ENCODE peak calls at places on chromosomes 2 and 18, in nine cellular contexts. One of them, this sample, is unnamed.

GRCh38 chr2:174829550-174829949 is 65.3 kb upstream of the CHRNA1 start:
- DNase-seq in A549: no peak
- DNase-seq in HL-60: no peak
- DNase-seq in adrenal gland: peak
- DNase-seq in heart left ventricle: no peak
- DNase-seq in left ventricle myocardium inferior: no peak
- DNase-seq in fibroblast of pulmonary artery: peak
- DNase-seq in neuronal stem cell: no peak
- DNase-seq in skeletal muscle cell: no peak
- DNase-seq in this sample: no peak

GRCh38 chr2:44137872-44138551 is 30.7 kb upstream of the PPM1B start:
- DNase-seq in A549: no peak
- DNase-seq in HL-60: no peak
- DNase-seq in adrenal gland: no peak
- DNase-seq in heart left ventricle: no peak
- DNase-seq in left ventricle myocardium inferior: no peak
- DNase-seq in fibroblast of pulmonary artery: peak
- DNase-seq in neuronal stem cell: no peak
- DNase-seq in skeletal muscle cell: no peak
- DNase-seq in this sample: no peak

GRCh38 chr18:12246849-12247808 is 7.0 kb upstream of the CIDEA start:
- DNase-seq in A549: peak
- DNase-seq in HL-60: no peak
- DNase-seq in adrenal gland: no peak
- DNase-seq in heart left ventricle: no peak
- DNase-seq in left ventricle myocardium inferior: no peak
- DNase-seq in fibroblast of pulmonary artery: peak
- DNase-seq in neuronal stem cell: no peak
- DNase-seq in skeletal muscle cell: no peak
- DNase-seq in this sample: no peak

GRCh38 chr2:79670198-79670597 is 157.3 kb downstream of the CTNNA2 start:
- DNase-seq in A549: peak
- DNase-seq in HL-60: no peak
- DNase-seq in adrenal gland: no peak
- DNase-seq in heart left ventricle: no peak
- DNase-seq in left ventricle myocardium inferior: no peak
- DNase-seq in fibroblast of pulmonary artery: no peak
- DNase-seq in neuronal stem cell: peak
- DNase-seq in skeletal muscle cell: no peak
- DNase-seq in this sample: no peak

GRCh38 chr2:45000341-45000901 is 8.8 kb downstream of the SIX2 start:
- DNase-seq in A549: no peak
- DNase-seq in HL-60: no peak
- DNase-seq in adrenal gland: no peak
- DNase-seq in heart left ventricle: no peak
- DNase-seq in left ventricle myocardium inferior: no peak
- DNase-seq in fibroblast of pulmonary artery: no peak
- DNase-seq in neuronal stem cell: no peak
- DNase-seq in skeletal muscle cell: no peak
- DNase-seq in this sample: no peak

GRCh38 chr2:236399409-236399808 is 135.2 kb upstream of the ASB18 start:
- DNase-seq in A549: no peak
- DNase-seq in HL-60: no peak
- DNase-seq in adrenal gland: no peak
- DNase-seq in heart left ventricle: no peak
- DNase-seq in left ventricle myocardium inferior: no peak
- DNase-seq in fibroblast of pulmonary artery: no peak
- DNase-seq in neuronal stem cell: no peak
- DNase-seq in skeletal muscle cell: no peak
- DNase-seq in this sample: no peak

GRCh38 chr2:163877316-163877715 is 141.5 kb upstream of the FIGN start:
- DNase-seq in A549: no peak
- DNase-seq in HL-60: no peak
- DNase-seq in adrenal gland: no peak
- DNase-seq in heart left ventricle: no peak
- DNase-seq in left ventricle myocardium inferior: no peak
- DNase-seq in fibroblast of pulmonary artery: peak
- DNase-seq in neuronal stem cell: no peak
- DNase-seq in skeletal muscle cell: peak
- DNase-seq in this sample: no peak

GRCh38 chr2:110904410-110905148 is 172.2 kb downstream of the ACOXL start:
- DNase-seq in A549: no peak
- DNase-seq in HL-60: no peak
- DNase-seq in adrenal gland: no peak
- DNase-seq in heart left ventricle: no peak
- DNase-seq in left ventricle myocardium inferior: no peak
- DNase-seq in fibroblast of pulmonary artery: no peak
- DNase-seq in neuronal stem cell: no peak
- DNase-seq in skeletal muscle cell: no peak
- DNase-seq in this sample: no peak

GRCh38 chr2:132439703-132440398 is 23.2 kb downstream of the GPR39 start:
- DNase-seq in A549: peak
- DNase-seq in HL-60: no peak
- DNase-seq in adrenal gland: no peak
- DNase-seq in heart left ventricle: no peak
- DNase-seq in left ventricle myocardium inferior: no peak
- DNase-seq in fibroblast of pulmonary artery: peak
- DNase-seq in neuronal stem cell: no peak
- DNase-seq in skeletal muscle cell: no peak
- DNase-seq in this sample: no peak

GRCh38 chr2:233977296-233977837 is 60.2 kb downstream of the TRPM8 start:
- DNase-seq in A549: no peak
- DNase-seq in HL-60: no peak
- DNase-seq in adrenal gland: no peak
- DNase-seq in heart left ventricle: no peak
- DNase-seq in left ventricle myocardium inferior: no peak
- DNase-seq in fibroblast of pulmonary artery: no peak
- DNase-seq in neuronal stem cell: no peak
- DNase-seq in skeletal muscle cell: no peak
- DNase-seq in this sample: no peak

GRCh38 chr2:62760555-62760954 is 55.0 kb downstream of the EHBP1 start:
- DNase-seq in A549: no peak
- DNase-seq in HL-60: no peak
- DNase-seq in adrenal gland: peak
- DNase-seq in heart left ventricle: no peak
- DNase-seq in left ventricle myocardium inferior: no peak
- DNase-seq in fibroblast of pulmonary artery: peak
- DNase-seq in neuronal stem cell: no peak
- DNase-seq in skeletal muscle cell: peak
- DNase-seq in this sample: no peak

GRCh38 chr2:240412211-240412830 is 23.1 kb upstream of the GPC1 start:
- DNase-seq in A549: no peak
- DNase-seq in HL-60: no peak
- DNase-seq in adrenal gland: peak
- DNase-seq in heart left ventricle: peak
- DNase-seq in left ventricle myocardium inferior: no peak
- DNase-seq in fibroblast of pulmonary artery: no peak
- DNase-seq in neuronal stem cell: no peak
- DNase-seq in skeletal muscle cell: no peak
- DNase-seq in this sample: peak

GRCh38 chr18:35494281-35494825 is 3.4 kb downstream of the INO80C start:
- DNase-seq in A549: no peak
- DNase-seq in HL-60: no peak
- DNase-seq in adrenal gland: no peak
- DNase-seq in heart left ventricle: no peak
- DNase-seq in left ventricle myocardium inferior: no peak
- DNase-seq in fibroblast of pulmonary artery: no peak
- DNase-seq in neuronal stem cell: no peak
- DNase-seq in skeletal muscle cell: no peak
- DNase-seq in this sample: no peak

GRCh38 chr2:207252979-207253640 is 87.4 kb upstream of the KLF7 start:
- DNase-seq in A549: no peak
- DNase-seq in HL-60: no peak
- DNase-seq in adrenal gland: no peak
- DNase-seq in heart left ventricle: no peak
- DNase-seq in left ventricle myocardium inferior: no peak
- DNase-seq in fibroblast of pulmonary artery: no peak
- DNase-seq in neuronal stem cell: no peak
- DNase-seq in skeletal muscle cell: no peak
- DNase-seq in this sample: no peak

GRCh38 chr2:8594731-8595427 is 87.0 kb upstream of the ID2 start:
- DNase-seq in A549: no peak
- DNase-seq in HL-60: no peak
- DNase-seq in adrenal gland: no peak
- DNase-seq in heart left ventricle: no peak
- DNase-seq in left ventricle myocardium inferior: no peak
- DNase-seq in fibroblast of pulmonary artery: no peak
- DNase-seq in neuronal stem cell: no peak
- DNase-seq in skeletal muscle cell: no peak
- DNase-seq in this sample: no peak

GRCh38 chr18:70030728-70031127 is 83.1 kb upstream of the CD226 start:
- DNase-seq in A549: no peak
- DNase-seq in HL-60: no peak
- DNase-seq in adrenal gland: no peak
- DNase-seq in heart left ventricle: no peak
- DNase-seq in left ventricle myocardium inferior: no peak
- DNase-seq in fibroblast of pulmonary artery: no peak
- DNase-seq in neuronal stem cell: no peak
- DNase-seq in skeletal muscle cell: no peak
- DNase-seq in this sample: no peak

DNA sequence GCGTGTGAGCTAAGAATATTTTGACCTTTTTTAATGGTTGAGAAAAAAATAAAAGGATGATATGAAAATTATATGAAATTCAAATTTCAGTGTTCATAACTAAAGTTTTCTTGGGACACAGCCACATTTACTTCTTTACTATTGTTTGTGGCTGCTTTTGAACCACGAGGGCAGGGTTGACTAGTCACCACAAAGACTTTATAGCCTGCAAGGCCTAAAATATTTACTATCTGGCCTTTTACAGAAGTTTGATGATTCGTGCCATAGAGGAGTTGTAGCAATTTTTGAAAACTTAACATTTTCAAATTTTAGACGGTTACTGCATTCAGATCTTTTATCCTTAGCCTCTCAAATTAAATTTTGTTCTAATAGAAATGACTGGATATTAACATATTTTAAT is 69.9 kb downstream of the LIMS1 start:
- DNase-seq in A549: no peak
- DNase-seq in HL-60: no peak
- DNase-seq in adrenal gland: no peak
- DNase-seq in heart left ventricle: no peak
- DNase-seq in left ventricle myocardium inferior: no peak
- DNase-seq in fibroblast of pulmonary artery: peak
- DNase-seq in neuronal stem cell: no peak
- DNase-seq in skeletal muscle cell: no peak
- DNase-seq in this sample: no peak
- H3K4me3 ChIP-seq in A549: no peak
- H3K4me3 ChIP-seq in HL-60: no peak
- H3K4me3 ChIP-seq in adrenal gland: no peak
- H3K4me3 ChIP-seq in heart left ventricle: no peak
- H3K4me3 ChIP-seq in left ventricle myocardium inferior: no peak
- H3K4me3 ChIP-seq in fibroblast of pulmonary artery: no peak
- H3K4me3 ChIP-seq in neuronal stem cell: no peak
- H3K4me3 ChIP-seq in skeletal muscle cell: no peak
- H3K4me3 ChIP-seq in this sample: no peak

GRCh38 chr2:222271854-222272253 is 26.9 kb downstream of the PAX3 start:
- DNase-seq in A549: no peak
- DNase-seq in HL-60: no peak
- DNase-seq in adrenal gland: no peak
- DNase-seq in heart left ventricle: no peak
- DNase-seq in left ventricle myocardium inferior: no peak
- DNase-seq in fibroblast of pulmonary artery: no peak
- DNase-seq in neuronal stem cell: no peak
- DNase-seq in skeletal muscle cell: no peak
- DNase-seq in this sample: no peak

GRCh38 chr2:222270436-222270835 is 28.4 kb downstream of the PAX3 start:
- DNase-seq in A549: no peak
- DNase-seq in HL-60: no peak
- DNase-seq in adrenal gland: no peak
- DNase-seq in heart left ventricle: no peak
- DNase-seq in left ventricle myocardium inferior: no peak
- DNase-seq in fibroblast of pulmonary artery: no peak
- DNase-seq in neuronal stem cell: no peak
- DNase-seq in skeletal muscle cell: no peak
- DNase-seq in this sample: no peak

GRCh38 chr2:222268311-222268980 is 30.4 kb downstream of the PAX3 start:
- DNase-seq in A549: no peak
- DNase-seq in HL-60: no peak
- DNase-seq in adrenal gland: no peak
- DNase-seq in heart left ventricle: no peak
- DNase-seq in left ventricle myocardium inferior: no peak
- DNase-seq in fibroblast of pulmonary artery: no peak
- DNase-seq in neuronal stem cell: no peak
- DNase-seq in skeletal muscle cell: no peak
- DNase-seq in this sample: no peak

GRCh38 chr2:222272446-222273035 is 26.3 kb downstream of the PAX3 start:
- DNase-seq in A549: no peak
- DNase-seq in HL-60: no peak
- DNase-seq in adrenal gland: no peak
- DNase-seq in heart left ventricle: no peak
- DNase-seq in left ventricle myocardium inferior: no peak
- DNase-seq in fibroblast of pulmonary artery: no peak
- DNase-seq in neuronal stem cell: no peak
- DNase-seq in skeletal muscle cell: no peak
- DNase-seq in this sample: no peak

GRCh38 chr2:222269132-222269531 is 29.7 kb downstream of the PAX3 start:
- DNase-seq in A549: no peak
- DNase-seq in HL-60: no peak
- DNase-seq in adrenal gland: no peak
- DNase-seq in heart left ventricle: no peak
- DNase-seq in left ventricle myocardium inferior: no peak
- DNase-seq in fibroblast of pulmonary artery: no peak
- DNase-seq in neuronal stem cell: peak
- DNase-seq in skeletal muscle cell: no peak
- DNase-seq in this sample: no peak
- H3K4me3 ChIP-seq in A549: no peak
- H3K4me3 ChIP-seq in HL-60: no peak
- H3K4me3 ChIP-seq in adrenal gland: no peak
- H3K4me3 ChIP-seq in heart left ventricle: no peak
- H3K4me3 ChIP-seq in left ventricle myocardium inferior: no peak
- H3K4me3 ChIP-seq in fibroblast of pulmonary artery: no peak
- H3K4me3 ChIP-seq in neuronal stem cell: no peak
- H3K4me3 ChIP-seq in skeletal muscle cell: no peak
- H3K4me3 ChIP-seq in this sample: no peak

DNA sequence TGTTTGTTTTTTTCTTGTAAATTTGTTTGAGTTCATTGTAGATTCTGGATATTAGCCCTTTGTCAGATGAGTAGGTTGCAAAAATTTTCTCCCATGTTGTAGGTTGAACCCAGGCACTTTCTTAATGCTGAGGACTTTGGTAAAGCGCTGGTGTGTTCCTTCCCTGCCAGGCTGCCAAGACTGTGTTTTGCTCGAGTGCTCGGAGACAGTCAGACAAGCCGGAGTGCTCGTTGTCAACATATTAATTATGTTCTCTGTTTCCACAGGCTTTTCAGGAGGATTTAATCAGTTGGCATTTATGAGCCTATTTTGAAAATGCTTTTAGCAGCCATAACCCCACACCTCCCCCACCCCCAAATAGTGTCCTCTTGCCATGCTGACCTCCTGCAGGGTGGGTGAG is 6.4 kb downstream of the MTCL1 start:
- DNase-seq in A549: no peak
- DNase-seq in HL-60: no peak
- DNase-seq in adrenal gland: no peak
- DNase-seq in heart left ventricle: no peak
- DNase-seq in left ventricle myocardium inferior: no peak
- DNase-seq in fibroblast of pulmonary artery: no peak
- DNase-seq in neuronal stem cell: no peak
- DNase-seq in skeletal muscle cell: no peak
- DNase-seq in this sample: no peak
- H3K4me3 ChIP-seq in A549: no peak
- H3K4me3 ChIP-seq in HL-60: no peak
- H3K4me3 ChIP-seq in adrenal gland: no peak
- H3K4me3 ChIP-seq in heart left ventricle: no peak
- H3K4me3 ChIP-seq in left ventricle myocardium inferior: no peak
- H3K4me3 ChIP-seq in fibroblast of pulmonary artery: no peak
- H3K4me3 ChIP-seq in neuronal stem cell: no peak
- H3K4me3 ChIP-seq in skeletal muscle cell: no peak
- H3K4me3 ChIP-seq in this sample: no peak

GRCh38 chr2:64325477-64325851 is 128.5 kb upstream of the LGALSL start:
- DNase-seq in A549: no peak
- DNase-seq in HL-60: no peak
- DNase-seq in adrenal gland: no peak
- DNase-seq in heart left ventricle: no peak
- DNase-seq in left ventricle myocardium inferior: no peak
- DNase-seq in fibroblast of pulmonary artery: no peak
- DNase-seq in neuronal stem cell: no peak
- DNase-seq in skeletal muscle cell: no peak
- DNase-seq in this sample: no peak
- H3K4me3 ChIP-seq in A549: no peak
- H3K4me3 ChIP-seq in HL-60: no peak
- H3K4me3 ChIP-seq in adrenal gland: no peak
- H3K4me3 ChIP-seq in heart left ventricle: no peak
- H3K4me3 ChIP-seq in left ventricle myocardium inferior: no peak
- H3K4me3 ChIP-seq in fibroblast of pulmonary artery: no peak
- H3K4me3 ChIP-seq in neuronal stem cell: no peak
- H3K4me3 ChIP-seq in skeletal muscle cell: no peak
- H3K4me3 ChIP-seq in this sample: no peak

This sample was measured in uterus.